ENCODE peak calls at places on chromosomes 2 and 18, in seven cellular contexts. V is choroid plexus epithelial cell, H is foreskin fibroblast, C is Peyer's patch, Z is adrenal gland, Q is pancreas, N is gastrocnemius medialis. P is an unnamed sample.

GRCh38 chr18:79275992-79276391 is 119.7 kb upstream of the NFATC1 start:
- DNase-seq in Z (no peak), H (peak), N (no peak), V (peak), Q (no peak), C (no peak), P (no peak)

GRCh38 chr18:3821524-3821923 is 371.6 kb downstream of the TGIF1 start:
- DNase-seq in C (no peak), N (no peak), Z (no peak), V (no peak), Q (no peak), H (no peak), P (no peak)

GRCh38 chr2:23423062-23423872 is 38.3 kb downstream of the KLHL29 start:
- DNase-seq in N (no peak), V (no peak), Z (no peak), Q (no peak), H (no peak), C (no peak), P (no peak)

GRCh38 chr2:37711308-37711731 is 39.9 kb upstream of the CDC42EP3 start:
- DNase-seq in N (no peak), Q (no peak), C (no peak), V (peak), Z (no peak), H (peak), P (no peak)

GRCh38 chr2:60104514-60105501 is 448.6 kb downstream of the BCL11A start:
- DNase-seq in Z (no peak), V (no peak), Q (no peak), H (no peak), N (no peak), C (no peak), P (no peak)

GRCh38 chr2:12330916-12331315 is 385.8 kb upstream of the TRIB2 start:
- DNase-seq in H (peak), N (no peak), C (no peak), Z (no peak), Q (no peak), V (peak), P (no peak)

GRCh38 chr2:57205241-57205640 is 841.4 kb upstream of the VRK2 start:
- DNase-seq in C (no peak), H (no peak), Z (no peak), Q (no peak), V (no peak), N (no peak), P (no peak)

GRCh38 chr2:186256540-186256939 is 229.5 kb upstream of the ZC3H15 start:
- DNase-seq in N (no peak), Q (no peak), C (no peak), H (peak), V (peak), Z (no peak), P (no peak)

GRCh38 chr2:47227532-47228166 is 72.5 kb upstream of the STPG4 start:
- DNase-seq in Z (no peak), C (no peak), N (no peak), H (no peak), V (no peak), Q (no peak), P (no peak)

GRCh38 chr2:15313657-15314056 is 247.5 kb downstream of the NBAS start:
- DNase-seq in H (no peak), Q (no peak), C (no peak), Z (no peak), V (peak), N (no peak), P (no peak)

GRCh38 chr18:23867011-23867410 is 147.5 kb upstream of the TTC39C start:
- DNase-seq in Z (no peak), Q (no peak), C (no peak), V (no peak), N (no peak), H (no peak), P (no peak)

GRCh38 chr2:26581991-26582842 is 58.9 kb downstream of the CIB4 start:
- DNase-seq in V (no peak), C (no peak), Q (peak), N (no peak), H (no peak), Z (no peak), P (no peak)

GRCh38 chr18:2302628-2303516 is 268.4 kb downstream of the METTL4 start:
- DNase-seq in N (no peak), Z (no peak), H (peak), Q (no peak), V (peak), C (no peak), P (no peak)

GRCh38 chr18:31162825-31163435 is at the start of gene DSC1:
- DNase-seq in Q (no peak), C (no peak), V (no peak), Z (no peak), N (no peak), H (no peak), P (no peak)

GRCh38 chr18:11663630-11664029 is 25.4 kb upstream of the GNAL start:
- DNase-seq in N (no peak), V (no peak), C (no peak), H (no peak), Z (no peak), Q (no peak), P (no peak)

GRCh38 chr2:83221258-83221657 is 1237.8 kb downstream of the SUCLG1 start:
- DNase-seq in Q (no peak), Z (no peak), C (no peak), N (no peak), V (peak), H (peak), P (no peak)

GRCh38 chr2:287471-287885 is 413 bp downstream of the ALKAL2 start:
- DNase-seq in V (peak), C (no peak), Q (no peak), H (no peak), Z (peak), N (no peak), P (no peak)

GRCh38 chr2:64978514-64979268 is 10.5 kb upstream of the SLC1A4 start:
- DNase-seq in H (no peak), V (peak), N (peak), Q (no peak), C (no peak), Z (no peak), P (no peak)

GRCh38 chr2:230713331-230714121 is 884 bp downstream of the CAB39 start:
- DNase-seq in Z (peak), V (no peak), C (peak), H (no peak), N (no peak), Q (peak), P (peak)

GRCh38 chr2:11022064-11022463 is 110.3 kb downstream of the KCNF1 start:
- DNase-seq in Q (no peak), V (no peak), N (no peak), Z (no peak), H (no peak), C (no peak), P (no peak)
- TF ChIP-seq CTCF in Q (no peak), V (no peak), N (no peak), Z (no peak), H (no peak), C (no peak), P (no peak)

DNA sequence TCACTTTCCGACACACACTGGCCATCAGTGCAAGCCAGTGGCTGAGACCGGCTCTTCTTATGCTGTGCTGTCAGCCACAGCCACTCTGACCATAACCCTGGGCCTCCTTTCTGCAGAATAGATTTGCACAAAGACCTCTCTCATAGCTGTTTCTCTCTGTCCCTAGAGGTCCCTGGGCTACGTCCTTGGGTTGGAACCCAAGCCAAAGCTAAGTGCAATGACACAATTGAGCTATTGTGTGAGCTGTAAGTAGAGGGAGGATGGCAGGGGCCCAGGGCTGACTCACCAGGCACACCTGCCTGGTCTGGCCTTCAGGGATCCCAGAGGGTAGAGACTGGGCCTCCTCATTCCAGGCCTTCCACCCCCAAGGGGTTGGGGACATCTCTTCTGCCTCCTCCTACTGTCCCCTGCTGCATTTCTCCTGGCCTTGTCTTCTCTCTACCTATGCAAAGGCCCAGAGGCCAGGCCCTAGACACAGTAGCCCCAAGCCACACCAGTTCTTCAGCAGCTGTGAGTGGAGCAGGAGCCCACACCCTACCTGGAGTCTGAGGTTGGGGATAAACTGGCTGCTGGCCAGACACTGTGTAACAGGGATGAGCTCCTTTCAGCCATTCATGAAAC is 174.6 kb downstream of the NCK2 start:
- DNase-seq in V (no peak), N (no peak), Z (no peak), H (no peak), C (no peak), Q (no peak), P (no peak)
- TF ChIP-seq CTCF in V (no peak), N (no peak), Z (no peak), H (no peak), C (no peak), Q (no peak), P (no peak)

GRCh38 chr2:113965644-113966043 is 75.8 kb downstream of the ACTR3 start:
- DNase-seq in N (no peak), C (no peak), Z (no peak), V (peak), Q (no peak), H (no peak), P (no peak)
- TF ChIP-seq CTCF in N (no peak), C (peak), Z (no peak), V (peak), Q (no peak), H (peak), P (no peak)

GRCh38 chr2:150168596-150168995 is 318.9 kb downstream of the RND3 start:
- DNase-seq in Z (no peak), Q (no peak), H (no peak), V (peak), C (no peak), N (no peak), P (no peak)

GRCh38 chr2:150167711-150168110 is 319.8 kb downstream of the RND3 start:
- DNase-seq in N (no peak), V (peak), Z (no peak), C (no peak), H (peak), Q (no peak), P (no peak)

GRCh38 chr2:150169230-150169629 is 318.2 kb downstream of the RND3 start:
- DNase-seq in C (no peak), H (peak), N (peak), Q (no peak), V (peak), Z (no peak), P (no peak)

GRCh38 chr2:150165479-150165878 is 322.0 kb downstream of the RND3 start:
- DNase-seq in H (no peak), V (no peak), Q (no peak), C (no peak), N (no peak), Z (no peak), P (no peak)

DNA sequence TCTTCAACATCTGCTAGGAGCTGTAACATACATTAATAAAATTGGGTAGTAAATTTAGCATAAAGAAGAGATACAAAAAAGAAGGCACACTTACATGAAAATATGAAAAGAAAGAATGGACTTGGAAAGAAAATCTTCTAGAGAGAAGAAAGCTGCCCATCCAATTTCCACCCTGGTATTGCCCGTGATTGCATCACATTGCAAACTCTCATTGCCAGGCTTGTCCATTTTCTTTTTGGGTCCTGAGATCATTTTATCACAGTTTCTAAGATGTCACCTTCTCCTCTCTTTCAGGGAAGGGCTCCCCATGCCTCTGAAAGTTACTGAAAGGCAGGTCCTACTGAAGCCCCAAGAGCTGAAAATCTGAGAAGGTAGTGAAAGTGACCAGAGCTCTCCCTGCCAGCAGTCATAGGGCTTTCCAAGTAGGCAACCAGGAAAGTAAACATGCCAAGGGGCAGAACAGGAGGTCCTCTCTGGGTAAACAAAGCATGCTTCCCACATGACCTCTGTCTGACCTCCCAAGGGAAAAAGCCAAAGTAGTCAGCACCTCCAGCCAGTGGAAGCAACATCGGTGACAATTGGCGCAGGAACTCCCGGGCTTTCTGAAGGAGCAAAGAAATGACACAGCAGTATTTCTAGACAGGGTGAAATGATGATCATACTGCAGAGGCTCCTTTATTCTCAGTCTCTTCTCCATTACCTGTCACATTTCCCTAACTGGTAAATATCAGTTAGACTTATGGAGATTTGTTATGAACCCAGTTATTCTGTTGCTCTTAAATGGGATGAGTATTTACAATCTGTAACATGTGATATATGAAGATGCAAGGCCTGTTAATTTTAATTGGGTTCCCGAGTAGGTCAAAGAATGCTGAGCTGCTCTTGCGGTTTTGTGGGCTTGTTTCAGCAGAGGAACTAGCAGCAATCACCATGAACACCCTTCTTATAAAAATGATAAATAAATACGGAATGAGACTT is 321.2 kb downstream of the RND3 start:
- DNase-seq in H (no peak), N (no peak), V (no peak), Q (no peak), Z (no peak), C (no peak), P (no peak)
- TF ChIP-seq CTCF in H (no peak), N (no peak), V (no peak), Q (no peak), Z (no peak), C (no peak), P (no peak)